ENCODE peak calls at places on chromosome 14, in ten cellular contexts. Y, A, F, Z, R, V, C, U, O and Q are unnamed samples.

GRCh38 chr14:68506021-68506644 is 286.7 kb downstream of the ZFP36L1 start:
- DNase-seq in Y (no peak), A (no peak), F (peak), Z (peak), R (peak), V (no peak), C (no peak), U (peak), O (peak), Q (peak)

GRCh38 chr14:73489481-73490175 is 1.1 kb upstream of the RIOX1 start:
- DNase-seq in Y (no peak), A (no peak), F (no peak), Z (no peak), R (no peak), V (no peak), C (no peak), U (no peak), O (no peak), Q (no peak)

GRCh38 chr14:71103662-71104484 is 196.6 kb downstream of the PCNX1 start:
- DNase-seq in Y (no peak), A (no peak), F (peak), Z (peak), R (no peak), V (peak), C (peak), U (peak), O (peak), Q (peak)

GRCh38 chr14:100104006-100104352 is 38.8 kb downstream of the EVL start:
- DNase-seq in Y (no peak), A (no peak), F (no peak), Z (no peak), R (no peak), V (no peak), C (no peak), U (no peak), O (no peak), Q (no peak)

GRCh38 chr14:71320107-71320733 is 413.0 kb downstream of the PCNX1 start:
- DNase-seq in Y (peak), A (peak), F (peak), Z (peak), R (peak), V (peak), C (peak), U (peak), O (peak), Q (peak)

GRCh38 chr14:83470959-83471358 is 1937.3 kb upstream of the SEL1L start:
- DNase-seq in Y (no peak), A (no peak), F (no peak), Z (no peak), R (no peak), V (no peak), C (no peak), U (no peak), O (no peak), Q (no peak)

GRCh38 chr14:45867046-45867894 is 614.3 kb upstream of the MIS18BP1 start:
- DNase-seq in Y (no peak), A (no peak), F (no peak), Z (no peak), R (no peak), V (no peak), C (no peak), U (no peak), O (peak), Q (no peak)

GRCh38 chr14:50658203-50658602 is 9.9 kb downstream of the SAV1 start:
- DNase-seq in Y (no peak), A (no peak), F (peak), Z (peak), R (no peak), V (no peak), C (peak), U (peak), O (no peak), Q (peak)

GRCh38 chr14:81344461-81345160 is 55.5 kb downstream of the STON2 start:
- DNase-seq in Y (no peak), A (no peak), F (no peak), Z (no peak), R (no peak), V (no peak), C (no peak), U (no peak), O (no peak), Q (no peak)

GRCh38 chr14:22388669-22389625 is 200.1 kb downstream of the DAD1 start:
- DNase-seq in Y (no peak), A (no peak), F (peak), Z (peak), R (no peak), V (no peak), C (no peak), U (peak), O (no peak), Q (peak)

GRCh38 chr14:45135659-45136314 is at the start of gene FANCM:
- DNase-seq in Y (peak), A (peak), F (peak), Z (peak), R (peak), V (peak), C (peak), U (peak), O (peak), Q (peak)

GRCh38 chr14:99189201-99189801 is 82.7 kb downstream of the BCL11B start:
- DNase-seq in Y (no peak), A (peak), F (no peak), Z (no peak), R (no peak), V (no peak), C (no peak), U (no peak), O (no peak), Q (no peak)

GRCh38 chr14:87261621-87262020 is 731.4 kb downstream of the GALC start:
- DNase-seq in Y (no peak), A (no peak), F (no peak), Z (no peak), R (no peak), V (no peak), C (no peak), U (no peak), O (no peak), Q (no peak)

GRCh38 chr14:34018564-34019244 is 67.8 kb upstream of the EGLN3 start:
- DNase-seq in Y (peak), A (no peak), F (no peak), Z (peak), R (no peak), V (no peak), C (no peak), U (no peak), O (peak), Q (no peak)

GRCh38 chr14:95038521-95039250 is 118.6 kb downstream of the DICER1 start:
- DNase-seq in Y (no peak), A (no peak), F (no peak), Z (no peak), R (peak), V (no peak), C (no peak), U (no peak), O (no peak), Q (no peak)

GRCh38 chr14:100593751-100594624 is 6.8 kb upstream of the BEGAIN start:
- DNase-seq in Y (no peak), A (no peak), F (no peak), Z (no peak), R (peak), V (no peak), C (no peak), U (no peak), O (no peak), Q (no peak)

GRCh38 chr14:83047436-83047835 is 1513.8 kb upstream of the SEL1L start:
- DNase-seq in Y (no peak), A (no peak), F (no peak), Z (no peak), R (no peak), V (no peak), C (no peak), U (no peak), O (no peak), Q (no peak)

GRCh38 chr14:88271205-88271604 is 51.9 kb downstream of the KCNK10 start:
- DNase-seq in Y (no peak), A (no peak), F (no peak), Z (no peak), R (no peak), V (no peak), C (peak), U (no peak), O (no peak), Q (no peak)

GRCh38 chr14:24196071-24197061 is 1.1 kb upstream of the TM9SF1 start:
- DNase-seq in Y (no peak), A (no peak), F (peak), Z (peak), R (no peak), V (peak), C (peak), U (no peak), O (peak), Q (peak)

GRCh38 chr14:47675489-47676300 is at the start of gene MDGA2:
- DNase-seq in Y (no peak), A (no peak), F (peak), Z (no peak), R (no peak), V (peak), C (no peak), U (peak), O (no peak), Q (no peak)

GRCh38 chr14:69355955-69356321 is 42.2 kb downstream of the ERH start:
- DNase-seq in Y (peak), A (no peak), F (peak), Z (peak), R (peak), V (no peak), C (no peak), U (peak), O (no peak), Q (peak)

GRCh38 chr14:74636424-74637183 is 24.6 kb upstream of the LTBP2 start:
- DNase-seq in Y (no peak), A (no peak), F (no peak), Z (no peak), R (no peak), V (no peak), C (no peak), U (no peak), O (no peak), Q (peak)

GRCh38 chr14:74634481-74634880 is 22.4 kb upstream of the LTBP2 start:
- DNase-seq in Y (no peak), A (no peak), F (no peak), Z (no peak), R (no peak), V (no peak), C (no peak), U (no peak), O (no peak), Q (peak)

GRCh38 chr14:74637184-74637562 is 25.1 kb upstream of the LTBP2 start:
- DNase-seq in Y (no peak), A (no peak), F (no peak), Z (no peak), R (no peak), V (no peak), C (no peak), U (no peak), O (no peak), Q (no peak)

GRCh38 chr14:74635831-74636230 is 23.8 kb upstream of the LTBP2 start:
- DNase-seq in Y (no peak), A (no peak), F (no peak), Z (no peak), R (no peak), V (no peak), C (no peak), U (no peak), O (no peak), Q (no peak)

DNA sequence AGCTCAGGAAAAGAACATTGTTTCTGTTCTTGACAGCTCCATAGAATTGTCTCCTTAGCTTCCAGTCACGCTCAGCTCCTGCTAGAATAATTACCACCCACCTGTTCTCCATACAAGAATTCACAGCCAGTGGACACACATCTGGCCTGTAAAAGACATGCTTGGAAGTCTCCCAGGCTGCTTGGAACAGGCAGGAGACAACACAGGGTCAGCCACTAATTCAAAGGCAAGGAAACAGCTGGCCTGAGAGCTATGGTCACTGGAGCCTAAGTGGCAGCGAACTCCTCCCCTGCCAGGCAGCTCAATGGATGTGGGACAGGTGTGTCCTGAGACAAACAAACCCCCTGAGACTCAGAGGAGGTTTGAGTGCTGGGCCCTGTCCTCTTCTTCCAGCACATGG is 22.9 kb upstream of the LTBP2 start:
- DNase-seq in Y (no peak), A (no peak), F (no peak), Z (no peak), R (no peak), V (no peak), C (no peak), U (no peak), O (no peak), Q (peak)
- H3K4me3 ChIP-seq in Y (no peak), A (no peak), F (no peak), Z (no peak), R (no peak), V (no peak), C (no peak), U (no peak), O (no peak), Q (no peak)

GRCh38 chr14:105207460-105207901 is 26.4 kb upstream of the NUDT14 start:
- DNase-seq in Y (no peak), A (no peak), F (no peak), Z (no peak), R (no peak), V (peak), C (no peak), U (no peak), O (no peak), Q (no peak)
- TF ChIP-seq CTCF in Y (no peak), A (no peak), F (peak), Z (no peak), R (no peak), V (no peak), C (no peak), U (no peak), O (no peak), Q (no peak)

GRCh38 chr14:89442280-89442679 is 25.2 kb upstream of the FOXN3 start:
- DNase-seq in Y (no peak), A (no peak), F (no peak), Z (no peak), R (no peak), V (no peak), C (no peak), U (no peak), O (no peak), Q (no peak)
- H3K4me3 ChIP-seq in Y (no peak), A (no peak), F (no peak), Z (no peak), R (no peak), V (no peak), C (no peak), U (no peak), O (no peak), Q (no peak)

GRCh38 chr14:38605193-38606114 is 349.6 kb upstream of the CLEC14A start:
- DNase-seq in Y (no peak), A (no peak), F (no peak), Z (peak), R (no peak), V (no peak), C (no peak), U (no peak), O (no peak), Q (no peak)
- TF ChIP-seq CTCF in Y (no peak), A (no peak), F (no peak), Z (peak), R (no peak), V (no peak), C (no peak), U (no peak), O (no peak), Q (peak)

GRCh38 chr14:92520102-92520651 is 6.6 kb downstream of the RIN3 start:
- DNase-seq in Y (no peak), A (no peak), F (no peak), Z (no peak), R (no peak), V (no peak), C (peak), U (no peak), O (peak), Q (no peak)

GRCh38 chr14:92524603-92525185 is 11.1 kb downstream of the RIN3 start:
- DNase-seq in Y (no peak), A (no peak), F (no peak), Z (no peak), R (peak), V (no peak), C (no peak), U (no peak), O (no peak), Q (no peak)

GRCh38 chr14:92520701-92521415 is 7.3 kb downstream of the RIN3 start:
- DNase-seq in Y (no peak), A (no peak), F (no peak), Z (no peak), R (no peak), V (no peak), C (no peak), U (no peak), O (no peak), Q (no peak)

GRCh38 chr14:92525318-92526095 is 11.9 kb downstream of the RIN3 start:
- DNase-seq in Y (no peak), A (no peak), F (no peak), Z (no peak), R (peak), V (no peak), C (no peak), U (no peak), O (no peak), Q (no peak)

DNA sequence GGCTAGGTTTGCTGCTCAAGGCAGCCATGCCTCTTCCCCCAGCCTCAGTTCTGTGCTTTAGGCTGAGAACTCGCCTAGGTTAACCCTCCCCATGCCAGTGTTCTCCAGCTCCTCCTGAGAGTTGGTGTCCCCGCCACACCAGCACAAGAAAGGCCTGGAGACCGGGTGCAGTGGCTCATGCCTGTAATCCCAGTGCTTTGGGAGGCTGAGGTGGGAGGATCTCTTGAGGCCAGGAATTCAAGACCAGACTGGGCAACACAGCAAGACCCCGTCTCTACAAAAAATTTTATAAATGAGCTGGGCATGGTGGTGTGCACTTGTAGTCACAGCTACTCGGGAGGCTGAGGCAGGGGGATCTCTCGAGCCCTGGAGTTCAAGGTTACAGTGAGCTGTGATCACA is 10.2 kb downstream of the RIN3 start:
- DNase-seq in Y (no peak), A (no peak), F (no peak), Z (no peak), R (no peak), V (no peak), C (no peak), U (no peak), O (no peak), Q (no peak)
- H3K4me3 ChIP-seq in Y (no peak), A (no peak), F (no peak), Z (no peak), R (no peak), V (no peak), C (no peak), U (no peak), O (no peak), Q (no peak)

GRCh38 chr14:96249016-96249415 is 7.0 kb upstream of the BDKRB1 start:
- DNase-seq in Y (peak), A (no peak), F (peak), Z (peak), R (no peak), V (peak), C (peak), U (peak), O (no peak), Q (peak)

GRCh38 chr14:96252323-96253052 is 3.5 kb upstream of the BDKRB1 start:
- DNase-seq in Y (no peak), A (no peak), F (no peak), Z (no peak), R (no peak), V (no peak), C (no peak), U (no peak), O (no peak), Q (peak)

GRCh38 chr14:96253140-96253539 is 2.9 kb upstream of the BDKRB1 start:
- DNase-seq in Y (no peak), A (no peak), F (peak), Z (peak), R (no peak), V (peak), C (peak), U (peak), O (no peak), Q (peak)

GRCh38 chr14:96250545-96250944 is 5.5 kb upstream of the BDKRB1 start:
- DNase-seq in Y (no peak), A (no peak), F (no peak), Z (no peak), R (no peak), V (no peak), C (no peak), U (no peak), O (no peak), Q (no peak)

DNA sequence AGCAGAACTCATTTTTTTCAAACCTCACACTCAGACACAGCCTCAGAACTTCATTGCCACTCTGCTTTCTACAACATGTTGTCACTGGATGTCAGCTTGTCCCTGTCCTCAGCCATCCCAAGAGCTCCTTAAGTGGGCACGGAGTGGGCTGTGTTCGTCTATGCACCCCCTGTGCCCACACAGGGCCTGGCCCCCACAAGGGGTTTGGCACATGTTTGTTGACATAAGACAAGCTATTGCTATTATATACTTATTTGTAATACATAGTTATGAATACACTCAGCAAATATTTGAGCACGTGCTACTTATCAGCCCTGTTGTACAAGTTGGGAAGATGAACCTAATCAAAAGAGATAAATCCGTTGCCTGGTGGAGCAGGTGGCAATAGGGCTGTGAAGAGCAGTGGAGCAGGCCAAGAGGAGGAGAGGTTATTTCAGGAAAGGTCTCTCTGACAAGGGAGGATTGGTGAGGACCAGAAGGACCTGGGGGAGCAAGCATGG is 4.3 kb upstream of the BDKRB1 start:
- DNase-seq in Y (no peak), A (no peak), F (no peak), Z (no peak), R (no peak), V (no peak), C (no peak), U (no peak), O (no peak), Q (no peak)
- TF ChIP-seq CTCF in Y (no peak), A (no peak), F (no peak), Z (no peak), R (no peak), V (no peak), C (no peak), U (no peak), O (no peak), Q (no peak)